ENCODE peak calls at places on chromosomes 7 and 10, in nine cellular contexts. W is breast epithelium, J is foreskin fibroblast, I is brain microvascular endothelial cell, C is omental fat pad, L is HepG2, P is neural progenitor cell, B is endothelial cell, S is AG04450. D is an unnamed sample.

GRCh38 chr7:142459557-142459963 is 201.7 kb upstream of the PRSS58 start:
- DNase-seq in B (no peak), J (peak), W (no peak), I (peak), S (peak), P (peak), L (peak), C (no peak), D (peak)

GRCh38 chr10:51085204-51085603 is 10.9 kb downstream of the PRKG1 start:
- DNase-seq in I (no peak), L (no peak), S (no peak), C (no peak), W (no peak), J (no peak), P (no peak), B (no peak), D (no peak)

GRCh38 chr10:93967756-93968155 is 26.0 kb upstream of the PLCE1 start:
- DNase-seq in P (no peak), B (no peak), I (no peak), W (no peak), S (no peak), J (no peak), L (no peak), C (no peak), D (no peak)

GRCh38 chr7:128113839-128114238 is 82.6 kb upstream of the LRRC4 start:
- DNase-seq in S (no peak), C (no peak), W (no peak), P (no peak), L (no peak), B (no peak), J (no peak), I (no peak), D (no peak)

GRCh38 chr7:129877146-129877792 is 75.5 kb downstream of the UBE2H start:
- DNase-seq in L (peak), P (no peak), J (no peak), S (no peak), C (no peak), W (no peak), B (no peak), I (no peak), D (no peak)

GRCh38 chr10:76396126-76396525 is 964.7 kb downstream of the LRMDA start:
- DNase-seq in C (no peak), S (no peak), I (no peak), J (no peak), L (no peak), W (no peak), P (no peak), B (no peak), D (no peak)

GRCh38 chr7:81439591-81439990 is 330.3 kb downstream of the HGF start:
- DNase-seq in L (no peak), C (no peak), S (no peak), W (no peak), J (no peak), B (no peak), P (no peak), I (no peak), D (no peak)

GRCh38 chr7:6545398-6546126 is 5.7 kb downstream of the GRID2IP start:
- DNase-seq in J (no peak), C (no peak), S (no peak), I (no peak), L (no peak), B (no peak), P (no peak), W (no peak), D (no peak)

GRCh38 chr10:117221156-117221711 is 19.7 kb upstream of the SLC18A2 start:
- DNase-seq in S (no peak), W (no peak), L (peak), B (no peak), C (no peak), P (peak), J (no peak), I (peak), D (peak)

GRCh38 chr10:10786334-10787090 is 231.2 kb upstream of the CELF2 start:
- DNase-seq in C (no peak), L (no peak), P (no peak), W (no peak), I (no peak), J (no peak), B (no peak), S (no peak), D (no peak)

GRCh38 chr7:1056785-1057410 is 12.6 kb downstream of the GPR146 start:
- DNase-seq in B (no peak), I (no peak), S (no peak), L (no peak), C (no peak), P (no peak), W (no peak), J (no peak), D (no peak)

GRCh38 chr10:72337039-72337629 is 17.6 kb downstream of the DNAJB12 start:
- DNase-seq in W (peak), J (peak), S (no peak), I (peak), C (peak), B (peak), L (peak), P (peak), D (no peak)

GRCh38 chr7:82050134-82050533 is 280.3 kb upstream of the HGF start:
- DNase-seq in W (no peak), B (no peak), J (peak), L (peak), P (no peak), I (peak), S (peak), C (peak), D (peak)

GRCh38 chr7:31308642-31309041 is 31.9 kb downstream of the NEUROD6 start:
- DNase-seq in S (no peak), L (no peak), P (no peak), J (no peak), W (no peak), I (no peak), C (no peak), B (no peak), D (no peak)

GRCh38 chr7:31312864-31313263 is 27.7 kb downstream of the NEUROD6 start:
- DNase-seq in J (no peak), W (no peak), I (no peak), S (no peak), P (no peak), C (no peak), L (no peak), B (no peak), D (no peak)

GRCh38 chr7:31305260-31305659 is 35.3 kb downstream of the NEUROD6 start:
- DNase-seq in L (no peak), C (no peak), B (no peak), P (no peak), W (no peak), I (no peak), S (no peak), J (no peak), D (no peak)

GRCh38 chr7:31311465-31312074 is 29.0 kb downstream of the NEUROD6 start:
- DNase-seq in J (no peak), P (peak), W (no peak), C (no peak), S (no peak), B (no peak), L (no peak), I (no peak), D (no peak)

DNA sequence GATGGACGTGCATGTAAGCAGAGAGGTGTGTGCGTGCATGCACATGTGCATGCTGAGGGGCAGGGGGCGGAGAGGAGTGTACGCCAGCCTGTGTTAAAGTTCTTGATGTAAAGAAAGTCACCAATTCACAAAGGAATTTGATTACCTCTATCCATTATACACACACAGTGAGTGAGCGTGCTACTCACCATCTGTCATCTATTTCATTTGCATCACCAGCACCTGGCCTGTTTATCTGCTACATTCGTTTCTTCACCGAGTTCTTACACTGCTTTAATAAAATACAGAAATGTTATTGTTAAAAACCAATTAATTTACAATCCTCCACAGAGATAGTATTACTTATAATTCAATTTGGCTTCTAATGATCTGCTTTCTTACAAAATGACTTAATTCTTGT is 32.6 kb downstream of the NEUROD6 start:
- DNase-seq in B (no peak), L (no peak), C (no peak), P (no peak), W (no peak), J (no peak), I (no peak), S (no peak), D (no peak)
- TF ChIP-seq CTCF in B (no peak), L (no peak), C (no peak), P (no peak), W (no peak), J (no peak), I (no peak), S (no peak), D (no peak)

GRCh38 chr10:69934768-69935167 is 117.9 kb upstream of the MACROH2A2 start:
- DNase-seq in B (no peak), I (no peak), W (no peak), J (no peak), L (no peak), P (no peak), C (no peak), S (no peak), D (no peak)
- TF ChIP-seq CTCF in B (no peak), I (peak), W (no peak), J (peak), L (peak), P (peak), C (no peak), S (peak), D (peak)

GRCh38 chr10:1625731-1626130 is 111.6 kb downstream of the ADARB2 start:
- DNase-seq in I (no peak), L (no peak), P (no peak), S (no peak), C (no peak), W (no peak), B (no peak), J (no peak), D (no peak)

GRCh38 chr10:1624240-1624639 is 113.1 kb downstream of the ADARB2 start:
- DNase-seq in W (no peak), S (no peak), I (no peak), L (no peak), P (no peak), C (no peak), B (no peak), J (no peak), D (no peak)

GRCh38 chr10:1615186-1615954 is 122.0 kb downstream of the ADARB2 start:
- DNase-seq in P (no peak), C (no peak), L (no peak), I (no peak), W (no peak), B (no peak), J (no peak), S (no peak), D (peak)

GRCh38 chr10:1625079-1625478 is 112.2 kb downstream of the ADARB2 start:
- DNase-seq in C (no peak), S (no peak), P (no peak), J (no peak), B (no peak), W (no peak), L (no peak), I (no peak), D (no peak)

DNA sequence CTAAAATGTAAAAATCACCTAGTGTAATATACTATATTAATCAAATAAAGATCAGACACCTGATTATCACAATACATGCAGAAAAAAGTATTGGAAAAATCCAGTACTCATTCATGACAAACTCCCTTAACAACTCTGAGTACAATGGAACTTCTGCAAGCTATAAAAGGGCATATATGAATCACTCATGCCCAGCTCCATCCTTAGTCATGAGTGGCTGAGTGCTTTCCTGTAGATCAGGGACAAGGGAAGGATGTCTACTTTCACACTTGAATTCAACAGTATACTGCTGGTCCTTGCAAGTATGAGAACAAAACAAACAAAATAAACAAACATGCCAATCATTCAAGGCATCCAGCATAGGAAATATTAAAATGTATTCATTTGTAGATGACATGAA is 116.5 kb downstream of the ADARB2 start:
- DNase-seq in P (no peak), L (no peak), W (no peak), S (no peak), B (no peak), I (no peak), J (no peak), C (no peak), D (no peak)
- TF ChIP-seq CTCF in P (no peak), L (no peak), W (no peak), S (no peak), B (no peak), I (no peak), J (no peak), C (no peak), D (no peak)

GRCh38 chr7:151686826-151687225 is 167.1 kb upstream of the RHEB start:
- DNase-seq in C (no peak), B (no peak), J (no peak), I (no peak), W (no peak), L (no peak), P (no peak), S (no peak), D (no peak)
- TF ChIP-seq CTCF in C (no peak), B (no peak), J (no peak), I (no peak), W (no peak), L (no peak), P (no peak), S (no peak), D (no peak)

GRCh38 chr10:101111547-101111946 is 19.6 kb upstream of the TLX1 start:
- DNase-seq in I (no peak), C (no peak), L (no peak), P (no peak), B (no peak), J (no peak), S (no peak), W (no peak), D (no peak)
- TF ChIP-seq CTCF in I (no peak), C (no peak), L (no peak), P (no peak), B (no peak), J (no peak), S (no peak), W (no peak), D (no peak)

DNA sequence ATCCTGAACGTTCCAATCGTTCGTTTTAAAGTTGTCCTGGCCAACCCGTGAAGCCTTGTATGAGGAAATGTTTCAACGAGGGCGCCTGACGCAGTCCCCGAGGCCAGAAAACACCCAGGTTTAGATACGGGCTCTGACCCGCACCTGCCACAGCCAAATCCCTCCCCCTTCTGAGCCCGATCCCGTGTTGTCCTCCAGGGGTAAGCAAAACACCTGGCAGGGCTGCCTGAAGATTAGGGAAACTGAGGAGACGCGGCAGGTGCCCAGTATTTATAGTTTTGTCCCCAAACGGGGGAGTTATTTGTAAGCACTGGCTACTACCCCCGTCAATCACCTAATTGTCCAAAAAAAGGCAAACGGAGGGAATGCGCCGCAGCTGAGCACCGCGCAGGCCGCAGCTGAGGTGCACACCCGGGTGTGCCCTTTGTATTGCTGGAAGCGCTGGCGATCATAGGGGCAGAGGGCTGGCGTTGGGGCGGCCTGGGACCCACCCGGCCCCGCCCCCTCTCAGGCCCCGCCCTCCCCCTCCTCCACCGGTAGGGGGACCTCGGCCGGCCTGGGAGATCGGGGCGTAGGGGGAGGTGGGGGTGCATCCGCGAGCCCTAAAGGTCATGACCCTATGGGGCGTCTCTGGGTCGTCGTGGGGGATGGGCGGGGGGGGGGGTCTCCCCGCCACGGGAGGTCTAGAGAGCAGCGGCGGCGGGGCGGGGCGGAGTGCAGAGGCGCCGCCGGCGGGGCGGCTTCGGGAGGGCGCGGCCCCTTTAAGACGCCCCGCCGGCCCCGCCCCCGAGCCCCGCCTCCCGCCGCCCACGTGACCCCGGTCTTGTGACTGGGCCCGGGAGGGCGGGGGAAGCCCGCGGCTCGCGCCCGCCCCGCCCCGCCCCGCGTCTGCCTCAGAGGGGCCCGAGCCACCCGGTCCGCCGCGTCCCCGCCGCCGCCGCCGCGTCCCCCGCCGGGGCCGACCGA is at the start of gene BRI3:
- DNase-seq in J (peak), B (peak), S (peak), L (peak), P (peak), I (peak), C (peak), W (peak), D (peak)
- TF ChIP-seq CTCF in J (no peak), B (peak), S (no peak), L (no peak), P (no peak), I (peak), C (no peak), W (peak), D (no peak)

GRCh38 chr10:4775808-4776207 is 50.2 kb upstream of the AKR1E2 start:
- DNase-seq in J (peak), S (no peak), I (peak), C (no peak), L (no peak), P (no peak), B (no peak), W (no peak), D (no peak)

GRCh38 chr10:4770766-4771553 is 55.0 kb upstream of the AKR1E2 start:
- DNase-seq in S (peak), J (peak), P (no peak), I (peak), L (peak), B (no peak), W (no peak), C (no peak), D (no peak)

GRCh38 chr10:4772202-4772570 is 53.8 kb upstream of the AKR1E2 start:
- DNase-seq in L (no peak), C (no peak), S (no peak), B (no peak), I (no peak), P (no peak), J (no peak), W (no peak), D (no peak)

GRCh38 chr10:4767033-4767814 is 58.8 kb upstream of the AKR1E2 start:
- DNase-seq in W (no peak), J (peak), I (peak), P (peak), B (no peak), C (no peak), L (peak), S (no peak), D (no peak)

GRCh38 chr10:4771554-4772201 is 54.3 kb upstream of the AKR1E2 start:
- DNase-seq in J (peak), P (no peak), L (peak), S (peak), I (peak), C (no peak), W (no peak), B (no peak), D (no peak)
- TF ChIP-seq CTCF in J (no peak), P (no peak), L (no peak), S (no peak), I (no peak), C (no peak), W (no peak), B (no peak), D (no peak)

DNA sequence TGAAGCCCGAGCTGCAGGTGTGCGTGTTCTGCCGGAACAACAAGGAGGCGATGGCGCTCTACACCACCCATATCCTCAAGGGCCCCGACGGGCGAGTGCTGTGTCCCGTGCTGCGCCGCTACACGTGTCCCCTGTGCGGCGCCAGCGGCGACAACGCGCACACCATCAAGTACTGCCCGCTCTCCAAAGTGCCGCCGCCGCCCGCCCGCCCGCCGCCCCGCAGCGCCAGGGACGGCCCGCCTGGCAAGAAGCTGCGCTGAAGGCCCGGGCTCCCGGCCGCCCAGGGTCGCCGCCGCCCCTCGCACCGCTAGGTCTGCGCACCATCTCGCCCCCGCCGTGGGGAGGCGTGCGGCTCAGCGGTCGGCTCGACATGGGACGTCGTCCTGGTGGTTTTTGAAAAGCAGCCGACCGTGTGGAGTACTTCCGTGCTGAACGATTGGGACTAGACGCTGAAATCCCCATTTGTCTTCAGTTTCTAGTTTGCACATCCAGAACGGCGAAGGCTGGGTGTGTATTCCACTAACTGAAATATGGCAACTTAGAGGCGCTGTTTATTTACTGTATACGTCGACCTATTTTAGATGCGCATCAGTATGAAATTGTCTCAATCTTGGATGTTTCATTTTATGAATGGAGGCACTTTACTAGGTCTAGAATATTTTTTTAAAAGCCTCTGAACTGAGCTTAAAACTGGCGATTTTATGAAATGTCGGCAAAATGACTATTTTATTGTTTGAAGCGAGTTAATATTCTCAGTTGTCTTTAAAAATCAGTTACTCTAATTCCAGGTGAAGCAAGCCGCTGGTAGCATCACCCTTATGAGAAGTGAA is 1.1 kb downstream of the NANOS1 start:
- DNase-seq in I (peak), J (peak), L (peak), P (peak), S (no peak), B (peak), W (no peak), C (no peak), D (peak)
- TF ChIP-seq CTCF in I (no peak), J (no peak), L (peak), P (peak), S (no peak), B (no peak), W (no peak), C (no peak), D (peak)

GRCh38 chr10:130045801-130046321 is 64.8 kb downstream of the C10orf143 start:
- DNase-seq in I (no peak), C (no peak), P (no peak), L (no peak), J (no peak), S (no peak), W (no peak), B (no peak), D (no peak)

GRCh38 chr10:130046591-130046990 is 64.0 kb downstream of the C10orf143 start:
- DNase-seq in B (no peak), C (no peak), S (no peak), J (no peak), L (no peak), P (no peak), W (no peak), I (no peak), D (no peak)

GRCh38 chr10:130043491-130043890 is 67.1 kb downstream of the C10orf143 start:
- DNase-seq in I (no peak), P (no peak), L (no peak), J (no peak), B (no peak), S (no peak), C (no peak), W (peak), D (no peak)

GRCh38 chr10:130044067-130045061 is 66.3 kb downstream of the C10orf143 start:
- DNase-seq in B (no peak), W (no peak), J (no peak), P (no peak), L (no peak), S (no peak), C (no peak), I (no peak), D (peak)

GRCh38 chr10:130045091-130045652 is 65.5 kb downstream of the C10orf143 start:
- DNase-seq in L (no peak), B (peak), P (peak), J (no peak), C (no peak), I (no peak), S (no peak), W (no peak), D (no peak)
- TF ChIP-seq CTCF in L (peak), B (no peak), P (peak), J (peak), C (no peak), I (no peak), S (no peak), W (no peak), D (no peak)

D was measured in Caco-2.